ENCODE peak calls at places on chromosomes 13 and 19, in eight cellular contexts. T is neural crest cell, C is AG09319, Y is cardiac muscle cell, S is spleen, E is fibroblast of lung, J is K562, W is neural progenitor cell. G is an unnamed sample.

GRCh38 chr13:33034061-33034460 is 17.8 kb downstream of the KL start:
- DNase-seq in E (no peak), Y (no peak), J (no peak), T (no peak), S (no peak), C (no peak), W (no peak), G (no peak)

GRCh38 chr13:36431204-36432105 is 840 bp upstream of the CCNA1 start:
- DNase-seq in C (no peak), Y (peak), E (no peak), T (no peak), J (no peak), W (peak), S (peak), G (peak)

GRCh38 chr19:35590875-35591274 is 4.9 kb downstream of the PMIS2 start:
- DNase-seq in W (no peak), E (no peak), T (no peak), J (no peak), Y (no peak), S (no peak), C (no peak), G (no peak)

GRCh38 chr19:15337202-15337601 is 4.9 kb upstream of the BRD4 start:
- DNase-seq in C (no peak), Y (no peak), J (no peak), E (peak), W (no peak), T (no peak), S (peak), G (no peak)

GRCh38 chr13:80550856-80551532 is 210.1 kb upstream of the SPRY2 start:
- DNase-seq in E (peak), Y (no peak), T (no peak), C (no peak), J (peak), S (no peak), W (no peak), G (no peak)

GRCh38 chr13:86846501-86846900 is 824.7 kb upstream of the SLITRK5 start:
- DNase-seq in S (no peak), Y (no peak), C (no peak), E (peak), J (no peak), T (no peak), W (no peak), G (no peak)

GRCh38 chr13:113398963-113399754 is 35.2 kb upstream of the GRTP1 start:
- DNase-seq in T (no peak), E (no peak), Y (no peak), J (no peak), S (no peak), W (peak), C (no peak), G (no peak)

GRCh38 chr13:32976046-32976781 is 40.0 kb upstream of the KL start:
- DNase-seq in T (no peak), S (no peak), W (no peak), Y (peak), E (no peak), J (no peak), C (no peak), G (no peak)

GRCh38 chr13:32829676-32830091 is 186.5 kb upstream of the KL start:
- DNase-seq in W (no peak), E (peak), C (no peak), J (no peak), S (no peak), Y (no peak), T (no peak), G (no peak)

GRCh38 chr13:21100994-21101757 is 39.8 kb upstream of the LATS2 start:
- DNase-seq in E (no peak), W (no peak), Y (no peak), J (no peak), T (no peak), C (no peak), S (no peak), G (no peak)

GRCh38 chr13:110869805-110870706 is 44.8 kb downstream of the ANKRD10 start:
- DNase-seq in W (peak), E (peak), S (peak), C (peak), T (no peak), J (peak), Y (peak), G (no peak)

GRCh38 chr19:29478578-29479565 is 46.9 kb upstream of the VSTM2B start:
- DNase-seq in C (no peak), T (peak), E (no peak), S (no peak), Y (peak), W (peak), J (peak), G (no peak)

GRCh38 chr13:70864731-70865130 is 756.5 kb upstream of the KLHL1 start:
- DNase-seq in C (no peak), J (no peak), T (no peak), E (no peak), W (no peak), Y (no peak), S (no peak), G (no peak)

GRCh38 chr13:63408227-63409202 is 1992.9 kb upstream of the PCDH20 start:
- DNase-seq in Y (no peak), E (peak), J (no peak), S (no peak), W (peak), C (no peak), T (no peak), G (no peak)

DNA sequence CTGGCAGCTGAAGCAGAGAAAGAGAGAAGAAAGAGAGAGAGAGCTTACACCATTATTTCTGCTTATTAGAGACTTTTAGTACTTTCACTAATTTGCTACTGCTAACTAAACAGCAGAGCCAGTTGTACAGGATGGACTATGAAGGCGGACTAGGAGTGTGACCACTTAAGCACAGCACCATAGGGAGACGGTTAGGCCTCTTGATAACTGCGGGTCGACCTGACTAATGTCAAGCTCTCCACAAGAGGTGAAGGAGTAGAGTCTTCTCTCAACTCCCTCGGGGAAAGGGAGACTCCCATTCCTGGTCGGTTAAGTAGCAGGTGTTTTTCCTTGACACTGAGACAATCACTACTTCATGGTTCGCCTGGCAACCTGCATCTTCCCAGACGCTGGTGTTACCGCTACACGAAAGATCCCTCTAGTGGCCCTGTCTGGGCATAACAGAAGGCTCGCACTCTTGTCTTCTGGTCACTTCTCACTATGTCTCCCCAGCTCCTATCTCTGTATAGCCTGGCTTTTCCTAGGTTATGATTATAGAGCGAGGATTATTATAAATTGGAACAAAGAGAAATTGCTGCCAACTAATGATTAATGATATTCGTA is 5.3 kb upstream of the PSG7 start:
- DNase-seq in J (peak), T (no peak), C (no peak), Y (no peak), E (peak), S (no peak), W (no peak), G (no peak)
- TF ChIP-seq CTCF in J (peak), T (no peak), C (peak), Y (peak), E (peak), S (no peak), W (no peak), G (no peak)

DNA sequence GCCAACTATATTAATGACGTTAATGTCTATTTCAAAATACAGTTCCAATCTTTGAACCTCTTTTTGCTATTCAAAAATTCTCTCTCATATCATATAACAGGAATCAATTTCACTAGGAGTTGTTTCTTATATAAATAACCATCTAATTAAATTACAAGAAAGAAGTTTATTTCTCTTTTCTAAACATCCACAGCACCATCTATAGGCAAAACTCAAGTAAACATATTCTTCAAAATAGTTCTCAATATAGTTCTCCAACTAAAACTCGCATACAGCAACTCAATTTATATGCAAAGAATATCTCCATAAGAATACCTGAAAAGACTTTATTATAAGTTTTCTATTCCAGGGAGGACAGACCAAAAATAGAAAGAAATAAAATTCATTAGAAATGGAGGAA is 65.6 kb downstream of the RBM26 start:
- DNase-seq in E (peak), J (no peak), W (no peak), T (no peak), Y (no peak), S (no peak), C (no peak), G (no peak)
- TF ChIP-seq CTCF in E (no peak), J (no peak), W (peak), T (no peak), Y (no peak), S (no peak), C (no peak), G (no peak)

GRCh38 chr19:18939922-18940775 is 868 bp downstream of the HOMER3 start:
- DNase-seq in Y (peak), S (peak), W (peak), T (peak), J (no peak), E (peak), C (no peak), G (no peak)

GRCh38 chr19:18939163-18939562 is 1.9 kb downstream of the HOMER3 start:
- DNase-seq in T (no peak), E (no peak), W (no peak), J (no peak), Y (no peak), S (no peak), C (no peak), G (no peak)

GRCh38 chr19:18942692-18943091 is 1.7 kb upstream of the HOMER3 start:
- DNase-seq in T (no peak), C (no peak), Y (no peak), S (no peak), W (no peak), J (no peak), E (no peak), G (no peak)

GRCh38 chr19:18941628-18942354 is 774 bp upstream of the HOMER3 start:
- DNase-seq in Y (no peak), S (no peak), E (no peak), J (no peak), W (peak), C (no peak), T (no peak), G (no peak)

DNA sequence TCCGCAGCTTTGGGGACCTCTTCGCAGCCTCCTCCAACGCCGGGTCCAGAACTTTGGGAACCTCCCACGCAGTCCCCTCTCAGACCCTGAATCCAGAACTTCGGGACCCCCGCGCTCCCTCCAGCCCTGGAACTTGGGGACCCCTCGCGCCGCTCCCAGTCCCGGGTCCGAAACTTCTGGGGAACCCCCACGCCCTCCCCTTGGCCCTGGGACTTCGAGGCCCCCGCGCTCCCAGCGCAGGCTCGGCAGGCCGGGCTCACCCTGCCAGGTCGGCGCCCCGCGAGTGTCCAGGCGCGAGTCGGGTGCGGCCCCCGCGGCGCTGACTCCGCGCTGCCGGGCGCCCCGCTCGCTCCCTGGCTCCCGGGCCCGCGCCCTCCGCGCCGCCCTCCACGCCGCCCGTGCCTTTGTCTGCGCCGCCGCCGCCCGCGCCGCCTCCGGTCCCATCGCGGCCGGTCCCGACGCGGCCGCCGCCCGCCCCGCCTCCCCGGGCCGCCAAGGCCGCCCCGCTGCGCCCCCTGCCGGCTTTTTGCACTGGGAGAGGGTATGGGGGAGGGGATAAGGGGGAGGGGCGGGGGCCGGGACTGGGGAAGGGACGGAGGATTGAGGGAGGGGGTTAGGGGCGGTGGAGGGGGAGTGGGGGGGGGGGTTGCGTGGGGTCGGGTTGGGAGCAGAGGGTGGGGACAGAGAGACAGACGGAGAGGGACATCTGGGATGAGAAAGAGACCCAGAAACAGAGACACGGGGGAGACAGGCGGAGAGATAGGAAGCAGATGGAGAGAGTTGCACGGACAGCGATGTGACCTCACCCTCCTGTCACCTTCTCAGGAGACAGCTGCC is at the start of gene HOMER3:
- DNase-seq in J (peak), W (peak), T (peak), E (peak), S (peak), C (peak), Y (peak), G (peak)
- TF ChIP-seq CTCF in J (no peak), W (peak), T (peak), E (no peak), S (peak), C (peak), Y (peak), G (no peak)

DNA sequence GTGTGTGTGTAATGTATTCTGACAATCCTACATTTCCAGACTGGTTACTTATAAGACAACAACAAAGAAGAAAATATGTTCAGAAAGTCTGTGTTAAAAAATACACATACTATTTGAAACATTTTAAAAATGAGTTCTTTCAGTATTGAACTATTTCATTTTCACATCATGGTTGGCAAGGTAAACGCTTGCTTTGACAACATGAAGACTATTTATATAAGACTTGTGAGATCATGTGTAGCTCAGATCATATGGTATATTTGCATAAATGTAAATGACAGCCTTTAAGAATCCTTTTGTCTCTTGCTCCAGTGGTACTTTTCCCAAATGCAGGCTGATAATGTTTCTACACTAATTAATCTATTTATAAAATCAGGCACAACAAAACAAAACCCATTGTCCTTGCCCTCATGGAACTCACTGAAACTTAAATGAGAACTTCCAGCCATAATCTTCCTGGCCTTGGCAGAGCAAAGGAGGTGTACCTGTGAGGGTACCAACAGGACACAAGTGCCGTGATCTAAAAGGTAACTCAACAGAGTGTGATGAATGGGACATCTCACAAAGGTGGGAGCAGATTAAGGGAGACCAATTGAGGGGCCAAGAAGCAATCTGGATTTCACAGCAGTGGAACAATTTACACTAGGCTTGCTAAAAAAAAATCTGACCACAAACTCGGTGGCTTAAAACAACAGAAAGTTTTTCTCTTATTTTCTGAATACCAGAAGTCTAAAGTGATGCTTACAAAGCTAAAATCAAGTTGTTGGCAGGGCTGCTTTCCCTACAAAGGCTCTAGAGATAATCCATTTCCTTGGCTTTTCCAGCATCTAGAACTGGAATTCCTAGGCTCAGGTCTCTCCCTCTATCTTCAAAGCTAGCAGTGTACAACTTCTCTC is 348.9 kb downstream of the TBC1D4 start:
- DNase-seq in E (no peak), C (no peak), T (no peak), W (no peak), Y (no peak), S (no peak), J (no peak), G (no peak)
- TF ChIP-seq CTCF in E (no peak), C (no peak), T (no peak), W (no peak), Y (no peak), S (no peak), J (no peak), G (no peak)

GRCh38 chr13:27783111-27783510 is 9.2 kb upstream of the GSX1 start:
- DNase-seq in Y (peak), C (no peak), J (peak), S (no peak), E (peak), T (no peak), W (peak), G (no peak)
- TF ChIP-seq CTCF in Y (peak), C (peak), J (peak), S (no peak), E (peak), T (peak), W (peak), G (no peak)

GRCh38 chr13:19959141-19959830 is 759 bp downstream of the ZMYM2 start:
- DNase-seq in T (peak), Y (peak), W (peak), C (no peak), S (peak), J (peak), E (peak), G (peak)
- TF ChIP-seq CTCF in T (no peak), Y (no peak), W (no peak), C (peak), S (peak), J (no peak), E (peak), G (no peak)

DNA sequence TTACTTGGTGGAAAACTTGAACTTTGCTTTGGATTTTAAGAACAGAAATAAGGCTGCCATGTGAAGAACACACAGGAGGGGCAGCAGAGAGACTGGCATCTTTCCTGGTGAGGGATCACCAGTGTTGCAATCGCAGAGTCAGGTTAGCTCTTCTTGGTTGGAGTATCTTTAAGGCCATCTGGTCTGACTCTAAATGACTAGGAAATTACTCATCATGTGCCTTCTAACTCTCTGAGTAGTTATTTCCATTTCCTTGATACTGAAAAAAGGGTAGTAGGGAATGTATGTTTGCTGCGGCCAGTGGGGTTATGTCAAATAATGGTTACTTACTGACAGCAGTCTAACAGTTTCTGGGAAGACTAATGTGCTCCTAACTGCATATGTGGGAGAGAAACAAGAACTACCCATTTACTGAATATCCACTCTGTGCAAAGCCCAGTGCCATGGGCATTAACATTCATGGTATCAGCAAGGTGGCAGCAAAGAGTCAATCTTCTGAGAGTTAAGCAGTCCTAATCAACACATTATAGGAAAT is 122.1 kb downstream of the COG6 start:
- DNase-seq in E (peak), W (peak), C (peak), Y (no peak), S (no peak), J (peak), T (no peak), G (no peak)
- TF ChIP-seq CTCF in E (peak), W (peak), C (peak), Y (peak), S (peak), J (no peak), T (peak), G (no peak)

GRCh38 chr13:101473458-101473857 is 21.0 kb downstream of the ITGBL1 start:
- DNase-seq in S (no peak), C (peak), W (no peak), T (no peak), J (no peak), E (peak), Y (no peak), G (no peak)

GRCh38 chr13:101475536-101475935 is 23.1 kb downstream of the ITGBL1 start:
- DNase-seq in E (no peak), Y (no peak), T (no peak), W (no peak), J (no peak), C (no peak), S (no peak), G (no peak)

GRCh38 chr13:101474419-101474957 is 22.0 kb downstream of the ITGBL1 start:
- DNase-seq in W (peak), E (peak), J (no peak), T (peak), C (peak), S (no peak), Y (peak), G (no peak)
- TF ChIP-seq CTCF in W (peak), E (peak), J (no peak), T (peak), C (peak), S (no peak), Y (peak), G (no peak)

GRCh38 chr13:75908137-75908536 is 272.0 kb downstream of the LMO7 start:
- DNase-seq in J (no peak), S (no peak), C (peak), T (no peak), Y (peak), W (peak), E (peak), G (no peak)

GRCh38 chr13:75904012-75904411 is 267.9 kb downstream of the LMO7 start:
- DNase-seq in T (no peak), E (no peak), Y (no peak), W (no peak), C (no peak), J (no peak), S (no peak), G (no peak)

GRCh38 chr13:75902166-75903104 is 266.3 kb downstream of the LMO7 start:
- DNase-seq in W (no peak), C (no peak), E (no peak), Y (no peak), J (no peak), T (no peak), S (no peak), G (no peak)

GRCh38 chr13:75907044-75907443 is 270.9 kb downstream of the LMO7 start:
- DNase-seq in C (no peak), S (no peak), E (no peak), J (no peak), Y (no peak), W (no peak), T (no peak), G (no peak)

DNA sequence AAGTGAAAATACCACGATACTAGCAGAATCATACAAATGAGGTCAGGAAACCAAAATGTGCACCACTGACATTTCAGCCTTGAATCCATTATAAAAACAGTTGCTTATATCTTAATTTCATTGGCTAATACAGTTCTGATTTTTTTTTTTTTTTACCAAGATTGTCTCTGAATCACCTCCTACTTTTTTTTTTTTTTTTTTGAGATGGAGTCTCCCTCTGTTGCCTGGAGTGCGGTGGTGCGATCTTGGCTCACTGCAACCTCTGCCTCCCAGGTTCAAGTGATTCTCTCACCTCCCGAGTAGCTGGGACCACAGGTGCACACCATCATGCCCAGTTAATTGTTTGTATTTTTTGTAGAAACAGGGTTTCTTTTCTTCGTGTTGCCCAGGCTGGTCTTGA is 270.2 kb downstream of the LMO7 start:
- DNase-seq in J (no peak), C (no peak), Y (no peak), T (no peak), S (no peak), E (no peak), W (no peak), G (no peak)
- TF ChIP-seq CTCF in J (no peak), C (no peak), Y (no peak), T (no peak), S (no peak), E (no peak), W (no peak), G (no peak)

GRCh38 chr19:12202250-12202649 is 39.4 kb downstream of the ZNF136 start:
- DNase-seq in T (no peak), S (peak), E (no peak), W (peak), C (no peak), J (peak), Y (peak), G (peak)
- TF ChIP-seq CTCF in T (no peak), S (peak), E (no peak), W (peak), C (no peak), J (peak), Y (peak), G (no peak)

G was measured in activated B cell treated with CpG ODN at 0.5 μM for 24 hours.